ENCODE peak calls at places on chromosomes 16 and 17, in six cellular contexts. One of them, this sample, is unnamed.

GRCh38 chr17:17269926-17270773 is 10.9 kb downstream of the COPS3 start:
- DNase-seq in mesendoderm: peak; percentile 46
- DNase-seq in IMR-90: no peak
- DNase-seq in neuronal stem cell: no peak
- DNase-seq in H9: peak; percentile 60
- DNase-seq in H1: peak; percentile 57
- DNase-seq in this sample: peak; percentile 7

GRCh38 chr16:12067714-12068401 is 91.3 kb downstream of the SNX29 start:
- DNase-seq in H1: peak; percentile 72
- DNase-seq in IMR-90: peak; percentile 85
- DNase-seq in mesendoderm: peak; percentile 76
- DNase-seq in neuronal stem cell: peak; percentile 75
- DNase-seq in H9: peak; percentile 70
- DNase-seq in this sample: peak; percentile 79

GRCh38 chr16:89167425-89167941 is 4.1 kb upstream of the CDH15 start:
- DNase-seq in H9: peak; percentile 96
- DNase-seq in H1: peak; percentile 99
- DNase-seq in neuronal stem cell: peak; percentile 88
- DNase-seq in mesendoderm: peak; percentile 95
- DNase-seq in IMR-90: peak; percentile 59
- DNase-seq in this sample: peak; percentile 75

GRCh38 chr17:7380321-7380720 is 568 bp upstream of the TNK1 start:
- DNase-seq in mesendoderm: peak; percentile 46
- DNase-seq in neuronal stem cell: no peak
- DNase-seq in H9: peak; percentile 64
- DNase-seq in IMR-90: peak; percentile 47
- DNase-seq in H1: no peak
- DNase-seq in this sample: no peak

GRCh38 chr16:89119661-89120141 is 26.0 kb downstream of the ACSF3 start:
- DNase-seq in H9: no peak
- DNase-seq in IMR-90: no peak
- DNase-seq in neuronal stem cell: no peak
- DNase-seq in mesendoderm: no peak
- DNase-seq in H1: no peak
- DNase-seq in this sample: no peak

GRCh38 chr17:77560417-77560816 is 398.1 kb upstream of the TNRC6C start:
- DNase-seq in neuronal stem cell: no peak
- DNase-seq in IMR-90: no peak
- DNase-seq in H1: no peak
- DNase-seq in H9: no peak
- DNase-seq in mesendoderm: no peak
- DNase-seq in this sample: no peak

GRCh38 chr17:16406742-16407674 is 8.4 kb upstream of the TRPV2 start:
- DNase-seq in H9: peak; percentile 96
- DNase-seq in mesendoderm: peak; percentile 83
- DNase-seq in IMR-90: no peak
- DNase-seq in H1: peak; percentile 88
- DNase-seq in neuronal stem cell: peak; percentile 61
- DNase-seq in this sample: peak; percentile 37

GRCh38 chr17:64077409-64077808 is 52.5 kb downstream of the ERN1 start:
- DNase-seq in neuronal stem cell: no peak
- DNase-seq in IMR-90: peak; percentile 41
- DNase-seq in mesendoderm: no peak
- DNase-seq in H1: no peak
- DNase-seq in H9: no peak
- DNase-seq in this sample: no peak

GRCh38 chr17:51660266-51660665 is 399.9 kb downstream of the UTP18 start:
- DNase-seq in mesendoderm: no peak
- DNase-seq in IMR-90: no peak
- DNase-seq in neuronal stem cell: no peak
- DNase-seq in H1: no peak
- DNase-seq in H9: no peak
- DNase-seq in this sample: no peak

GRCh38 chr17:45389354-45389753 is 43.3 kb downstream of the ARHGAP27 start:
- DNase-seq in H1: no peak
- DNase-seq in IMR-90: no peak
- DNase-seq in mesendoderm: no peak
- DNase-seq in H9: no peak
- DNase-seq in neuronal stem cell: no peak
- DNase-seq in this sample: no peak

DNA sequence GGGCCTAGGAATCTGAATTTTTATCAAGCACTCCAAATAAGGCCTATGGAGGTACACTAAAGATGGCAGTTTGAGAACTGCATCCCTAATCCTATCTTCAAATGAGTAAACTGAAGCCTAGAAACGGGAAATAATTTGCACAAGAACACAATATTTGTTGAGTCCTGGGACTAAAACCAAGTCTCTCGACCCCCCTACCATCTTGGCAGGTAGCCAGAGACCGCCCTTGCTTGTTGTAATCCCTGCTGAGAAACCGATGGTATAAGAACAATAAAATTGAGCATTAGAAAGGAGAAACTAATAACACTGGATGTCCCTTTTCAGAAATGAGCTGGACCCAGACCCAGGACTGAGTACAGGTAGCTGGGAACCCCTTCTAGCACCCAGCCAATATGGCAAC is 24.4 kb downstream of the ADAMTS18 start:
- DNase-seq in IMR-90: no peak
- DNase-seq in mesendoderm: no peak
- DNase-seq in H9: no peak
- DNase-seq in H1: no peak
- DNase-seq in neuronal stem cell: no peak
- DNase-seq in this sample: no peak
- H2BK120ac ChIP-seq in IMR-90: no peak overlapping the region
- H2BK120ac ChIP-seq in mesendoderm: no peak overlapping the region
- H2BK120ac ChIP-seq in H9: no peak overlapping the region
- H2BK120ac ChIP-seq in H1: no peak overlapping the region
- H2BK120ac ChIP-seq in neuronal stem cell: no peak overlapping the region
- H2BK120ac ChIP-seq in this sample: no peak overlapping the region

DNA sequence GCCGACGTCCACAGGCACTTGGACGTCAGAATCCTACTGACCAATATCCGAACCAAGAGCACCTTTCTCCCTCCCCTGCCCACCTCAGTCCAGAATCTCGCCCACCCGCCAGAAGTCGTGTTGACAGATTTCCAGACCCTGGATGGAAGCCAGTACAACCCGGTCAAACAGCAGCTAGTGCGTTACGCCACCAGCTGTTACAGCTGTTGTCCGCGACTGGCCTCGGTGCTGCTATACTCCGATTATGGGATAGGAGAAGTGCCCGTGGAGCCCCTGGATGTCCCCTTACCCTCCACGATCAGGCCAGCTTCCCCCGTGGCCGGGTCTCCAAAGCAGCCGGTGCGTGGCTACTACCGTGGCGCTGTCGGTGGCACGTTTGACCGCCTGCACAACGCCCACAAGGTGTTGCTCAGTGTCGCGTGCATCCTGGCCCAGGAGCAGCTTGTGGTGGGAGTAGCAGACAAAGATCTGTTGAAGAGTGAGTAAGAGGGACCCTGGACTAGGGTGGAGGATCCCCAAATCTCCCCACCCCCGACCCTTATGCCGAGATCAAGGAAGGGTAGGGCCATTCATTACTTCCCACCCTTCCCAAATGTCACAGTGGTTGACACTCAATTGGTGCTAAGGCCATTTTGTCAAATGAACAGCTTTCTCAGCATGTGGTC is 1.0 kb downstream of the COASY start:
- DNase-seq in neuronal stem cell: no peak
- DNase-seq in IMR-90: peak; percentile 28
- DNase-seq in H9: no peak
- DNase-seq in H1: no peak
- DNase-seq in mesendoderm: no peak
- DNase-seq in this sample: no peak
- H3K18ac ChIP-seq in neuronal stem cell: no peak overlapping the region
- H3K18ac ChIP-seq in IMR-90: no peak overlapping the region
- H3K18ac ChIP-seq in H9: no peak overlapping the region
- H3K18ac ChIP-seq in H1: no peak overlapping the region
- H3K18ac ChIP-seq in mesendoderm: no peak overlapping the region
- H3K18ac ChIP-seq in this sample: no peak overlapping the region

GRCh38 chr16:23642246-23642774 is 1.0 kb downstream of the DCTN5 start:
- DNase-seq in neuronal stem cell: no peak
- DNase-seq in IMR-90: no peak
- DNase-seq in H1: no peak
- DNase-seq in mesendoderm: no peak
- DNase-seq in H9: no peak
- DNase-seq in this sample: peak; percentile 12

GRCh38 chr16:23635958-23636357 is 5.2 kb downstream of the PALB2 start:
- DNase-seq in mesendoderm: peak; percentile 8
- DNase-seq in neuronal stem cell: no peak
- DNase-seq in IMR-90: no peak
- DNase-seq in H9: no peak
- DNase-seq in H1: no peak
- DNase-seq in this sample: peak; percentile 15

GRCh38 chr16:23640669-23640958 is 496 bp downstream of the PALB2 start:
- DNase-seq in neuronal stem cell: no peak
- DNase-seq in H1: no peak
- DNase-seq in IMR-90: no peak
- DNase-seq in H9: no peak
- DNase-seq in mesendoderm: peak; percentile 49
- DNase-seq in this sample: no peak

DNA sequence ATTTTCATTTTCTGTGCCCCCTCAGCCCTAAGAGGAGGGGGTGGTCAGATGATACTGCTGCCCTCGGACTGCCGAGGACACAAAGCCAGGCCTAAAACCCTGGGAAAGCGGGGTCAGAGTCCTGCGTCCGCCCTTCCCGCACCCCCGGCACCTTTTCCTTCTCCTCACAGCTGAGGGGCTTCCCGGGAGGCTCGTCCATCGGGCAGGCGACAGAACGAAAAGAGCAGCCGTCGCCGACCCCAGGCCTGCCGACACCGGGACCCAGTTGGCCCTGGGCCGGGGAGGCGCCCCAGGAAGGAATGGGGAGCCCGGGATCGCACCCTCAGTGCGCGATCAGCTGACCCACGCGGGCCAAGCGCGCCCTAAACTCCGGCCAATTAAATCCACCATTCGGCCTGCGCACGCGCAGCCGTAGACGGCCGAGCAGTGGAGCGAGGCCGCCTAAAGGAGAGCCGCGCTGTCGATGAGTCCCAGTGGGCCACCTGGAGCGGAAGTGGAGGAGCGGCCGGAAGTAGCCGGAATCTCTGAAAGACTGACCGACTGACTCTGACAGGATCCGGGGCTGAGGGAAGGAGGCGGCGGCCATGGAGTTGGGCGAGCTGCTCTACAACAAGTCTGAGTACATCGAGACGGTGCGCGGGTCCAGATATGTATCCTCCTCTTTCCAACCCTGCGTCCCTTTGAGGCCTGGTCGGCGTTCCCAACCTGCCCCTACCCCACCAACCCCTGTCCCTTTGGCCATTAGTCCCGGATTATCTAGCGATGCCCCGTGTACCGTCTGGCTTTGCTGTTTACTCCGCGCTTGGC is at the start of the genes DCTN5 and PALB2:
- DNase-seq in IMR-90: peak; percentile 92
- DNase-seq in H9: peak; percentile 88
- DNase-seq in H1: peak; percentile 88
- DNase-seq in neuronal stem cell: peak; percentile 89
- DNase-seq in mesendoderm: peak; percentile 97
- DNase-seq in this sample: peak; percentile 96
- H2BK120ac ChIP-seq in IMR-90: peak within 1 kb of the TSS; percentile 62
- H2BK120ac ChIP-seq in H9: no peak within 1 kb of the TSS
- H2BK120ac ChIP-seq in H1: peak within 1 kb of the TSS; percentile 47
- H2BK120ac ChIP-seq in neuronal stem cell: peak within 1 kb of the TSS; percentile 69
- H2BK120ac ChIP-seq in mesendoderm: no peak within 1 kb of the TSS
- H2BK120ac ChIP-seq in this sample: no peak within 1 kb of the TSS

GRCh38 chr17:44262654-44263225 is 5.2 kb downstream of the SLC4A1 start:
- DNase-seq in neuronal stem cell: no peak
- DNase-seq in H9: no peak
- DNase-seq in H1: no peak
- DNase-seq in IMR-90: no peak
- DNase-seq in mesendoderm: no peak
- DNase-seq in this sample: no peak
- H3K18ac ChIP-seq in neuronal stem cell: peak overlapping the region; percentile 48
- H3K18ac ChIP-seq in H9: no peak overlapping the region
- H3K18ac ChIP-seq in H1: no peak overlapping the region
- H3K18ac ChIP-seq in IMR-90: no peak overlapping the region
- H3K18ac ChIP-seq in mesendoderm: no peak overlapping the region
- H3K18ac ChIP-seq in this sample: no peak overlapping the region

GRCh38 chr17:43671755-43672502 is 10.2 kb upstream of the MEOX1 start:
- DNase-seq in IMR-90: no peak
- DNase-seq in neuronal stem cell: no peak
- DNase-seq in H9: no peak
- DNase-seq in mesendoderm: no peak
- DNase-seq in H1: no peak
- DNase-seq in this sample: no peak
- H2BK120ac ChIP-seq in IMR-90: no peak overlapping the region
- H2BK120ac ChIP-seq in neuronal stem cell: no peak overlapping the region
- H2BK120ac ChIP-seq in H9: no peak overlapping the region
- H2BK120ac ChIP-seq in mesendoderm: no peak overlapping the region
- H2BK120ac ChIP-seq in H1: no peak overlapping the region
- H2BK120ac ChIP-seq in this sample: no peak overlapping the region

GRCh38 chr17:5121186-5121841 is 5.5 kb downstream of the USP6 start:
- DNase-seq in H1: no peak
- DNase-seq in IMR-90: no peak
- DNase-seq in mesendoderm: no peak
- DNase-seq in neuronal stem cell: no peak
- DNase-seq in H9: peak; percentile 45
- DNase-seq in this sample: no peak

GRCh38 chr17:5126719-5127488 is 11.1 kb downstream of the USP6 start:
- DNase-seq in H1: peak; percentile 24
- DNase-seq in H9: no peak
- DNase-seq in mesendoderm: no peak
- DNase-seq in neuronal stem cell: no peak
- DNase-seq in IMR-90: no peak
- DNase-seq in this sample: no peak

GRCh38 chr17:5120036-5120435 is 4.2 kb downstream of the USP6 start:
- DNase-seq in IMR-90: no peak
- DNase-seq in H1: no peak
- DNase-seq in H9: peak; percentile 24
- DNase-seq in mesendoderm: no peak
- DNase-seq in neuronal stem cell: no peak
- DNase-seq in this sample: no peak

GRCh38 chr17:5123343-5124124 is 7.7 kb downstream of the USP6 start:
- DNase-seq in mesendoderm: no peak
- DNase-seq in IMR-90: no peak
- DNase-seq in H9: peak; percentile 41
- DNase-seq in neuronal stem cell: no peak
- DNase-seq in H1: no peak
- DNase-seq in this sample: no peak

GRCh38 chr17:5122586-5123342 is 6.9 kb downstream of the USP6 start:
- DNase-seq in H1: peak; percentile 75
- DNase-seq in neuronal stem cell: peak; percentile 23
- DNase-seq in H9: peak; percentile 70
- DNase-seq in mesendoderm: peak; percentile 47
- DNase-seq in IMR-90: no peak
- DNase-seq in this sample: peak; percentile 15
- H3K18ac ChIP-seq in H1: peak overlapping the region; percentile 87
- H3K18ac ChIP-seq in neuronal stem cell: peak overlapping the region; percentile 100
- H3K18ac ChIP-seq in H9: peak overlapping the region; percentile 85
- H3K18ac ChIP-seq in mesendoderm: peak overlapping the region; percentile 16
- H3K18ac ChIP-seq in IMR-90: no peak overlapping the region
- H3K18ac ChIP-seq in this sample: no peak overlapping the region

DNA sequence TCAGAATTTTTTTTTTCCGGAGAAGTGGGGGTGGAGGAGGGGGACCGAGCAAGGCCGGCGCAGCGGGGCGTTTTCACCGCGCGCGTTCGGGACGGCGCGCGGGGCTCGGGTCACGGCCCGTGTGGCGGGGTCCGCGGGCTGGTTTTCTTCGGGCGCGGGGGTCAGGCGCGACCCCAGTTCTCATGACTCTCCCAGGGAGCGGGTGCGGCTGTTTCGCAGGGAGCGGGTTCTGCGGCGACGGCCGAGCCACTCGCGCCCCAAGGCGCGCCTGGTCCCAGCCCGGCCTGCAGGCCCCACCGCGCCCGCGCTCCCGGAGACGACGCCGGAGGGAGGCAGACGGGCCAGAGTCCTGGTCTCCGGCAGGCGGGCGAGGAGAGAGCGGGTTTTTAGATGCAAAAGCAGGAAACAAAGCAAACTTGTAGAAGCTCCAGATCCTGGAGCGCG is 1.0 kb downstream of the BAHCC1 start:
- DNase-seq in neuronal stem cell: no peak
- DNase-seq in H9: no peak
- DNase-seq in IMR-90: no peak
- DNase-seq in H1: no peak
- DNase-seq in mesendoderm: no peak
- DNase-seq in this sample: no peak
- H2BK120ac ChIP-seq in neuronal stem cell: peak overlapping the region; percentile 99
- H2BK120ac ChIP-seq in H9: no peak overlapping the region
- H2BK120ac ChIP-seq in IMR-90: peak overlapping the region; percentile 66
- H2BK120ac ChIP-seq in H1: no peak overlapping the region
- H2BK120ac ChIP-seq in mesendoderm: peak overlapping the region; percentile 22
- H2BK120ac ChIP-seq in this sample: peak overlapping the region; percentile 100